ENCODE peak calls at places on chromosomes 13 and 19, in six cellular contexts. C, I, T, O, S and K are unnamed samples. For H3K4me1, the result is how much of the 10 kb centered on the place peaks cover.

GRCh38 chr13:78636493-78636892 is 22.5 kb downstream of the OBI1 start:
- DNase-seq in C (no peak), I (no peak), T (no peak), O (no peak), S (no peak), K (no peak)

GRCh38 chr13:109074436-109074835 is 445.0 kb downstream of the MYO16 start:
- DNase-seq in C (no peak), I (no peak), T (no peak), O (no peak), S (no peak), K (no peak)

GRCh38 chr13:113607477-113608245 is 23.1 kb downstream of the TFDP1 start:
- DNase-seq in C (no peak), I (no peak), T (peak), O (no peak), S (no peak), K (no peak)

GRCh38 chr19:38304866-38305429 is 897 bp downstream of the C19orf33 start:
- DNase-seq in C (peak), I (peak), T (no peak), O (no peak), S (peak), K (no peak)

GRCh38 chr19:32877323-32877912 is 7.9 kb upstream of the SLC7A9 start:
- DNase-seq in C (no peak), I (no peak), T (no peak), O (no peak), S (no peak), K (no peak)

GRCh38 chr13:105587786-105588185 is 947.7 kb downstream of the EFNB2 start:
- DNase-seq in C (no peak), I (no peak), T (no peak), O (no peak), S (no peak), K (no peak)

GRCh38 chr13:19665427-19665859 is 32.0 kb downstream of the MPHOSPH8 start:
- DNase-seq in C (no peak), I (no peak), T (no peak), O (no peak), S (no peak), K (no peak)

GRCh38 chr13:30676672-30677071 is 58.7 kb upstream of the ALOX5AP start:
- DNase-seq in C (no peak), I (no peak), T (no peak), O (no peak), S (no peak), K (no peak)

DNA sequence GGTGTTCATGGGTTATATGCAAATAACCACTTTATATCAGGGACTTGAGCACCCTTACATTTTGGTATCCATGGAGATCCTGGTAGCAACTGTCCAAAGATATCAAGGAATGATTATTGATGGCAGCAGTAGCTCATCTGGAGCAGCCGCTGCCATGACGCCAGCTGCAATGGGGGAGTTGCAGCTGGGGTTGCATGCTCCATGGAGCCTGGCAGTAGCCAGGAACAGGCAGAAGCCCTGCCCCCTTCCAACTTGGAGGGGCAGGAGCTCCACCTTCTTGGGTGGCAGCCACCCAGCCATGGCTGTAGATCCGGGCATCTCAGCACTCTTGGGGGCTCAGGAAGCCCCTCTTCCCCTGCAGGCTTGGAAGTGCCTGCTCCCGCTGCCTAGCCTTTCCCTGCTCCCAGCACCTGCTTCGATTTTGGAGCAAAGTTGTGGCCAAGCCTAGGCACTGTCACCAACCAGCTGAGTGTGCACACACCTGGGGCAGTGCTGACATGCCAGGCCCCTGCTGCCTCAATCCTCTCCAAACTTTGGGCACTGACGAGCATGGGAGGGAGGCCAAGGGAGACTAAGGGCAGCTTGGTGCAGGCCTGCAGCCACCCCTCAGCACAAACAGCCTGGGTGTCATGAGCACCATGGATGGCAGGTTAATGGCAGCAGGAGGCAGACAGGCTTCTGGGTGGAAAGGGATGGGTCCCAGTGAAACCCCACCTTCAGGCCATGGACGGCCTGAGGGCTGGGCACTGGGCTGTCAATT is 235.6 kb upstream of the CSNK1A1L start:
- DNase-seq in C (no peak), I (no peak), T (no peak), O (no peak), S (no peak), K (no peak)
- H3K4me1 ChIP-seq in C (under half), I (under half), T (under half), O (under half), S (under half), K (under half)

DNA sequence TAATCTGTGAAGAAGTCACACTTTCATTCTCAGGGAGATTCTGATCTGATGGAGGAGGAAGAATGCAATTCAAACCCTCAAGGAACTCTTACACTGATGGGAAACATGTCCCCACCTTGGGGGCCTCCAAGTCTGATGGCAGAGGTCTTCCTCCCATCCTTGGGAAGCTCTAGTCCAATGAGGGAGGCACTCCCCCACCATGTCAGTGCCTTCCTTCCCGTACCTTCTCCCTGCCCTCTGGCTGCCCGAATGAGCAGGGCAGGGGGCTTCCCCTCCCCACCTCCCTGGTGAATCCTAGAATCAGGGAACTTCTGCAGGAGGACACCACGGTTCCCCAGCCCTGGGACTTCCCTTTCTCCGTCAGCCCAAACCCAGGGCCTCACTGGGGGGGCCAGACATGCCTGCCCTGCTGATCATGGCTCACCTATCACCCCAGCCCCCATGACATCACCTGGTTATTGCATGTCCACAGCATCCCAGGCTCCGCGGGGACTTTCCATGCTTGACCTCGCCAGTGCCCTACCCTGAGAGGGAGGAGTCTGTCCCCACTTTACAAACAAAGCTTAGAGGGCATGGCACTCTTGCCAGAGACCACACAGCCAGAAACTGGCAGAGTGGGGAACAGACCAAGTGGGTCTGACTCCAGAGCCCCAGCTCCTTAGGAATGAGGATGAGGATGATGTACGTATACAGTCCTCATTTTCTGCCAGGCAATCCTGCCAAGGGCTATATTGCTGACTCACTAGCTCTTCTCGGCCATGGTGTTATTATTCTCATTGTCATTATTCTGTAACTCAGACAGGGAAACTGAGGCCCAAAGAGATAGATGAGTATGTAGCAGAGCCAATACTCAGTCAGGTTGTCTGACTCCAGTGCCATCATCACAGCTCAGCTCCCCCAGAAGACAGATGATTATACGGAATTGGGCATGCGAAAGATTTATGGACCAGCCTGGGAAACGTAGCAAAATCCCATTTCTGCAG is 9.6 kb upstream of the BCL3 start:
- DNase-seq in C (no peak), I (peak), T (no peak), O (no peak), S (no peak), K (no peak)
- H3K4me1 ChIP-seq in C (under half), I (half or more), T (under half), O (under half), S (under half), K (under half)

GRCh38 chr13:50599927-50600326 is 243.6 kb downstream of the DLEU7 start:
- DNase-seq in C (no peak), I (no peak), T (no peak), O (no peak), S (no peak), K (no peak)

GRCh38 chr13:50596103-50596502 is 247.4 kb downstream of the DLEU7 start:
- DNase-seq in C (no peak), I (no peak), T (no peak), O (no peak), S (no peak), K (no peak)

GRCh38 chr13:50596776-50597203 is 246.7 kb downstream of the DLEU7 start:
- DNase-seq in C (no peak), I (no peak), T (no peak), O (no peak), S (no peak), K (no peak)

GRCh38 chr13:50598338-50598737 is 245.2 kb downstream of the DLEU7 start:
- DNase-seq in C (no peak), I (no peak), T (no peak), O (no peak), S (no peak), K (no peak)

DNA sequence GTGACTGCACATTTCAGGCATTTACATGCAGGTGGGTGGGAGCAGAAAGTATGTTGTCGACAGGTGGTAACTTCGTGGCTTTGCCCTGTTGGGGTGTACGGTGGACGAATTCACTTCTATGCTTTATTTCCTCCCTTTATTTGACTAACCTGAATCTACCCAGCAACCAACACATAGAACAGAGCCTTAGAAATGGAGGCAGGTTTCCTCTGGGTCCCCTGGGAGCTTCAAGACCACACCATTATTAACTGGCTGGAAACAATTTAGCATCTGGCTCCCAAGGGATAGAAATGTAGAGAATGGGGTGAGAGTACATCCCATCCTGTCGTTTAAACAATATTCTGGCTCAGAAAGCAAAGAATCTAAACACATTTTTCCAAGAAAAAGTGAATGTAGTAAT is 244.4 kb downstream of the DLEU7 start:
- DNase-seq in C (no peak), I (no peak), T (no peak), O (no peak), S (no peak), K (no peak)
- H3K4me1 ChIP-seq in C (half or more), I (under half), T (under half), O (under half), S (under half), K (under half)

GRCh38 chr13:98483636-98484288 is 93.1 kb downstream of the STK24 start:
- DNase-seq in C (no peak), I (no peak), T (no peak), O (no peak), S (no peak), K (no peak)

GRCh38 chr13:98486412-98486811 is 90.5 kb downstream of the STK24 start:
- DNase-seq in C (no peak), I (no peak), T (no peak), O (no peak), S (no peak), K (no peak)

GRCh38 chr13:98487016-98487415 is 89.9 kb downstream of the STK24 start:
- DNase-seq in C (no peak), I (no peak), T (no peak), O (no peak), S (no peak), K (no peak)

GRCh38 chr13:98484289-98485219 is 92.4 kb downstream of the STK24 start:
- DNase-seq in C (peak), I (peak), T (peak), O (peak), S (peak), K (peak)

GRCh38 chr13:98485561-98485960 is 91.3 kb downstream of the STK24 start:
- DNase-seq in C (no peak), I (no peak), T (no peak), O (no peak), S (no peak), K (no peak)
- H3K4me1 ChIP-seq in C (half or more), I (half or more), T (under half), O (half or more), S (half or more), K (under half)